ENCODE peak calls at places on chromosomes 13 and 19, in nine cellular contexts. K, L, G, E, I, B, T, W and Z are unnamed samples.

GRCh38 chr13:59409651-59410200 is 754.0 kb downstream of the DIAPH3 start:
- DNase-seq in T (no peak), G (no peak), K (no peak), L (no peak), B (no peak), I (no peak), E (no peak), W (no peak), Z (no peak)

GRCh38 chr19:16014923-16015804 is 61.1 kb upstream of the TPM4 start:
- DNase-seq in L (peak; percentile 38), T (no peak), E (no peak), G (no peak), W (no peak), K (no peak), B (no peak), I (no peak), Z (no peak)

GRCh38 chr19:8615813-8616596 is 5.5 kb upstream of the ADAMTS10 start:
- DNase-seq in K (peak; percentile 60), L (no peak), T (no peak), B (peak; percentile 62), G (peak; percentile 23), I (peak; percentile 46), E (peak; percentile 34), W (no peak), Z (peak; percentile 73)

GRCh38 chr19:51029718-51030117 is 3.3 kb upstream of the KLK11 start:
- DNase-seq in I (no peak), K (no peak), G (no peak), E (no peak), B (no peak), L (no peak), T (no peak), W (no peak), Z (no peak)

GRCh38 chr13:30148171-30148754 is 159.1 kb downstream of the KATNAL1 start:
- DNase-seq in L (no peak), K (no peak), W (no peak), I (no peak), B (no peak), G (no peak), E (no peak), T (no peak), Z (no peak)

GRCh38 chr19:15238639-15239155 is 6.4 kb upstream of the EPHX3 start:
- DNase-seq in W (no peak), L (no peak), G (no peak), B (no peak), I (no peak), T (no peak), K (no peak), E (no peak), Z (no peak)

GRCh38 chr13:110108348-110109139 is 198.4 kb downstream of the COL4A1 start:
- DNase-seq in I (peak; percentile 40), K (peak; percentile 81), E (peak; percentile 78), B (peak; percentile 57), L (peak; percentile 87), G (peak; percentile 90), T (peak; percentile 78), W (peak; percentile 78), Z (peak; percentile 81)

GRCh38 chr13:23449386-23450162 is 16.1 kb upstream of the SACS start:
- DNase-seq in I (no peak), B (no peak), T (no peak), E (no peak), L (no peak), K (no peak), W (no peak), G (no peak), Z (no peak)

GRCh38 chr19:14786421-14786851 is 8.1 kb upstream of the ADGRE2 start:
- DNase-seq in T (no peak), E (no peak), W (no peak), L (no peak), K (peak; percentile 25), B (no peak), I (no peak), G (peak; percentile 2), Z (peak; percentile 20)

GRCh38 chr13:113919761-113920160 is 54.1 kb downstream of the C13orf46 start:
- DNase-seq in K (no peak), I (no peak), L (peak; percentile 18), E (no peak), W (no peak), G (no peak), B (no peak), T (no peak), Z (no peak)

DNA sequence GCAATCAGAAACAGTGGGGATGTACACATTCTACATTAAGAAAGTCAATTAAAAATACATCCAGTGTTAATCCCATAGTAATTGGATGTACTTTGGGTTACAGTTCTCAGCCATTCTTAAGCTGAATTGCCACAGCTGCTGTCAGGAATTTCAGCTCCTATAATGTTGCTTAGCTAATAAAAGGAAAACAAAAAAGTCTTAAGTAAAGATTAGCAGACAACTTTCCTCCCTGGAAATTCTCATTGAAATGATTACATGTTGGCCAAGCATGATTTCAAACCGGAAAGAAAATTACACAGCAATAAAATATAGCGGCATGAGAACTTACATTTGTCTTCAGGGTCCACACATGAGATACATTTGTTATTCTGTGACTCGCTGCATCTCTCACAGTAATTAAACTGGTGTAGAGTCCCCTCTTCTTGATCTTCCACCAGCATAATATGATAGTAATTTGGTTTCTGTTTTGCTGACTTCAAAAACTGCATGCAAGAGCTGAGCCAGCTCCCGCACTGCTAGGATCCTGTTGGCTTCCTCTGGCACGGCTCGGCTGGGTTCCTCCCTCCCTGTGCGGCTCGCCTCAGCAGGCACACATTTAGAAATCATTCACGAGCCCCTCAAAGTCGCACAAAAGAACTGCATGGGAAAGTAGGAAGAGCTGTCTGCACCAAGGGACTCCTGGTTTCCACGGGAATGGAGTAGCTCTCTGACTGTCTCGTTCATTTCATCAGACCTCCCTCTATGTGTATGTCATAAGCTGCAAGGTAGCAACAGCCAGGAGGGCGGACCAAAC is at the start of gene HTR2A:
- DNase-seq in I (no peak), T (peak; percentile 8), W (peak; percentile 28), B (no peak), E (no peak), L (peak; percentile 72), K (peak; percentile 7), G (no peak), Z (peak; percentile 43)
- H3K4me3 ChIP-seq in I (peak within 1 kb of the TSS; percentile 1), T (no peak within 1 kb of the TSS), W (peak within 1 kb of the TSS; percentile 38), B (no peak within 1 kb of the TSS), E (peak within 1 kb of the TSS; percentile 66), L (peak within 1 kb of the TSS; percentile 69), K (no peak within 1 kb of the TSS), G (peak within 1 kb of the TSS; percentile 53), Z (peak within 1 kb of the TSS; percentile 22)

GRCh38 chr19:704447-704741 is 4.3 kb upstream of the PALM start:
- DNase-seq in G (no peak), K (no peak), B (no peak), I (no peak), W (no peak), E (no peak), L (no peak), T (no peak), Z (no peak)
- H3K4me3 ChIP-seq in G (no peak overlapping the region), K (no peak overlapping the region), B (no peak overlapping the region), I (no peak overlapping the region), W (no peak overlapping the region), E (no peak overlapping the region), L (peak overlapping the region; percentile 14), T (no peak overlapping the region), Z (no peak overlapping the region)

DNA sequence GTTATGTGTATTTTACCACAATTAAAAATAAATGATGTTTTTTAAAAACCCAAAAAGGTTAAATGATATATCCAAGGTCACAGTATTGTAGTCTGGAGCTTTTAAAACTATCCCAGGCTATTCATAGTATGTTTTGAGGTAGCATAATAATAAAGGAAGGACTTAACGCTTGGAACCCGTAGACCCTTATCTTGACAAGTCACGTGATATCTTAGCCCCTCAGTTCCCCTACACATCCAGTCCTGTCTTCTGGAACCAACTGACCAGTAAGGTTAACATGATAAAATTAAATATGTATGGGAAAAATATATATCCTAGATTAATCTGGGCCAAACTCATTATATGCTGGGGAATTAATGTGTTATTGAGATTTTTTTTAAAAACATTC is 142.2 kb downstream of the RXFP2 start:
- DNase-seq in K (no peak), E (no peak), I (no peak), G (no peak), W (no peak), B (no peak), T (no peak), L (no peak), Z (no peak)
- H3K4me3 ChIP-seq in K (no peak overlapping the region), E (no peak overlapping the region), I (no peak overlapping the region), G (no peak overlapping the region), W (no peak overlapping the region), B (no peak overlapping the region), T (no peak overlapping the region), L (no peak overlapping the region), Z (no peak overlapping the region)

GRCh38 chr19:13060964-13061927 is 41.4 kb downstream of the LYL1 start:
- DNase-seq in L (peak; percentile 92), I (peak; percentile 92), B (peak; percentile 78), G (peak; percentile 68), W (peak; percentile 89), K (peak; percentile 92), T (peak; percentile 67), E (peak; percentile 87), Z (peak; percentile 86)
- H3K4me3 ChIP-seq in L (peak overlapping the region; percentile 56), I (peak overlapping the region; percentile 47), B (no peak overlapping the region), G (peak overlapping the region; percentile 35), W (peak overlapping the region; percentile 33), K (peak overlapping the region; percentile 23), T (peak overlapping the region; percentile 20), E (peak overlapping the region; percentile 52), Z (peak overlapping the region; percentile 19)

GRCh38 chr13:46160474-46161066 is 21.4 kb downstream of the LCP1 start:
- DNase-seq in L (no peak), T (peak; percentile 36), B (no peak), I (no peak), K (peak; percentile 45), W (no peak), E (no peak), G (peak; percentile 30), Z (no peak)
- H3K4me3 ChIP-seq in L (no peak overlapping the region), T (no peak overlapping the region), B (no peak overlapping the region), I (no peak overlapping the region), K (no peak overlapping the region), W (no peak overlapping the region), E (no peak overlapping the region), G (no peak overlapping the region), Z (no peak overlapping the region)

DNA sequence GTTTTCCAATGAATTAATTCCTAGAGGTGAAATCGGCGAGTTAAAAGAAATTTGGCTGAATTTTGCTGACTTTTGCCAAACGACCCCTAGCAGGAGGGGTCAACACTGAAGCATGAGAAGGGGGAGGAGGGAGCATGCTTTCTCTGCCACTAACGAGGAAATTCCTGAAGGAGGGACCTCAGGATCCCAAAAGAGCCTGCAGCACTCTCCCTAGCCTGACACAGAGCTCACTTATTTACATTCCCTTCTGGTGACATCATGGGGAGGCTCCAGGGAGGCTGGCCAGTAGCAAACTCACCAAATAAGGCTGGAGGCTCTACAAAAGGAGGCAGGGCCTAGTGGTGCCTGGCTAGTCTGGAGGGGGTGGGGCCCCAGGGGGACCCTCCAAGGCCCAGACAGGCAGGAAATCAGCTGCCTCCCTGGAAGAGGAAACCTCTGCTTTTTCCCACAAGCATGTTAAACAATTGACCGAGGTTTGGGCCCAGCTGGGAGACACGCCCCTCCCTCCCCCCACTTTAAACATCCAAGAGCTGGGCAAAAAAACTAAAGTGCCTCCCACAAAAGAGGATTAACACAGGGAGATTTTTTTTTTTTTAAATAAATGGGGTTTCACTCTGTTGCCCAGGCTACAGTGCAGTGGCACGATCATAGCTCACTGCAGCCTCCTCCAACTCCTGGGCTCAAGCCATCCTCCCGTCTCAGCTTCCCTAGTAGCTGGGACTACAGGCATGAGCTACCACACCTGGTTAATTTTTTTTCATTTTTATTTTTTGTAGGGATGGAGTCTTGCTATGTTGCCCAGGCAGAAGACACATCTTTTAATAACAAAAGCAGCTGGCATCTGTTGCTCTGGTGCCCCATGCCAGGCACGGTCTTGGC is 2.1 kb downstream of the DAPK3 start:
- DNase-seq in K (peak; percentile 98), E (peak; percentile 84), L (no peak), W (peak; percentile 90), G (peak; percentile 98), I (peak; percentile 84), T (peak; percentile 92), B (peak; percentile 89), Z (peak; percentile 92)
- H3K4me3 ChIP-seq in K (peak overlapping the region; percentile 89), E (peak overlapping the region; percentile 96), L (peak overlapping the region; percentile 96), W (peak overlapping the region; percentile 69), G (peak overlapping the region; percentile 75), I (no peak overlapping the region), T (peak overlapping the region; percentile 25), B (no peak overlapping the region), Z (peak overlapping the region; percentile 87)

GRCh38 chr13:26482451-26483197 is 74.9 kb upstream of the WASF3 start:
- DNase-seq in B (peak; percentile 57), L (no peak), E (no peak), K (peak; percentile 68), W (peak; percentile 49), I (peak; percentile 82), T (peak; percentile 57), G (peak; percentile 53), Z (peak; percentile 43)
- H3K4me3 ChIP-seq in B (no peak overlapping the region), L (no peak overlapping the region), E (no peak overlapping the region), K (no peak overlapping the region), W (no peak overlapping the region), I (no peak overlapping the region), T (no peak overlapping the region), G (no peak overlapping the region), Z (no peak overlapping the region)